ENCODE peak calls at places on chromosome 16, in six cellular contexts. U, S, N, Z, M and L are unnamed samples.

GRCh38 chr16:64892843-64893242 is 229.0 kb downstream of the CDH11 start:
- DNase-seq in M (no peak), Z (no peak), N (no peak), U (peak), S (no peak), L (no peak)

GRCh38 chr16:628321-629061 is 2.3 kb upstream of the WFIKKN1 start:
- DNase-seq in Z (no peak), M (no peak), N (no peak), U (no peak), S (no peak), L (no peak)

GRCh38 chr16:79601978-79602609 is 1.6 kb upstream of the MAF start:
- DNase-seq in Z (peak), M (peak), S (peak), N (peak), U (peak), L (peak)

GRCh38 chr16:50598256-50598894 is 50.2 kb downstream of the NKD1 start:
- DNase-seq in N (no peak), Z (no peak), U (no peak), M (no peak), S (no peak), L (no peak)

GRCh38 chr16:58465817-58466216 is 34.1 kb upstream of the NDRG4 start:
- DNase-seq in N (no peak), Z (no peak), M (no peak), S (no peak), U (no peak), L (no peak)

GRCh38 chr16:28513484-28514181 is 7.0 kb upstream of the IL27 start:
- DNase-seq in M (peak), N (no peak), Z (no peak), U (no peak), S (no peak), L (no peak)

GRCh38 chr16:3695610-3696369 is 21.5 kb downstream of the TRAP1 start:
- DNase-seq in Z (no peak), M (peak), U (no peak), N (no peak), S (no peak), L (peak)

GRCh38 chr16:76583995-76584394 is 306.8 kb downstream of the CNTNAP4 start:
- DNase-seq in Z (no peak), U (no peak), M (no peak), S (no peak), N (no peak), L (no peak)

GRCh38 chr16:15509051-15509592 is 74.7 kb downstream of the BMERB1 start:
- DNase-seq in Z (no peak), U (no peak), S (no peak), M (no peak), N (peak), L (no peak)

GRCh38 chr16:79146-80054 is 1.4 kb downstream of the MPG start:
- DNase-seq in M (no peak), N (no peak), U (peak), Z (no peak), S (no peak), L (peak)

GRCh38 chr16:70601576-70602575 is 44.5 kb upstream of the IL34 start:
- DNase-seq in N (no peak), Z (no peak), S (no peak), M (no peak), U (no peak), L (no peak)

GRCh38 chr16:22092143-22092933 is at the start of gene VWA3A:
- DNase-seq in S (no peak), M (no peak), N (no peak), U (peak), Z (no peak), L (no peak)

GRCh38 chr16:49452568-49452967 is 79.0 kb downstream of the C16orf78 start:
- DNase-seq in N (no peak), Z (no peak), M (no peak), S (no peak), U (no peak), L (no peak)

GRCh38 chr16:68779891-68780290 is 42.8 kb downstream of the CDH1 start:
- DNase-seq in Z (no peak), M (peak), N (no peak), U (no peak), S (no peak), L (no peak)

GRCh38 chr16:73735018-73735417 is 561.6 kb upstream of the PSMD7 start:
- DNase-seq in N (no peak), M (peak), Z (peak), S (no peak), U (no peak), L (no peak)

GRCh38 chr16:17434006-17434405 is 36.8 kb downstream of the XYLT1 start:
- DNase-seq in N (no peak), Z (no peak), S (no peak), U (no peak), M (no peak), L (no peak)

GRCh38 chr16:55499951-55500350 is 8.9 kb upstream of the LPCAT2 start:
- DNase-seq in M (no peak), Z (no peak), N (no peak), S (no peak), U (peak), L (peak)

GRCh38 chr16:20862162-20862960 is 37.8 kb downstream of the DCUN1D3 start:
- DNase-seq in Z (no peak), M (no peak), N (no peak), U (no peak), S (no peak), L (no peak)

GRCh38 chr16:66658143-66658859 is 38.2 kb downstream of the CMTM4 start:
- DNase-seq in U (no peak), S (no peak), Z (no peak), N (no peak), M (no peak), L (peak)

GRCh38 chr16:19008770-19009169 is 25.0 kb downstream of the TMC7 start:
- DNase-seq in M (peak), S (no peak), Z (no peak), U (no peak), N (no peak), L (peak)

GRCh38 chr16:20971420-20971819 is 70.8 kb downstream of the LYRM1 start:
- DNase-seq in U (no peak), M (no peak), N (no peak), S (no peak), Z (no peak), L (no peak)

GRCh38 chr16:27199747-27200146 is 3.6 kb upstream of the KDM8 start:
- DNase-seq in U (no peak), M (no peak), S (no peak), Z (peak), N (no peak), L (peak)

GRCh38 chr16:81315271-81316175 is 761 bp downstream of the GAN start:
- DNase-seq in Z (no peak), N (peak), U (peak), S (peak), M (peak), L (peak)

GRCh38 chr16:72168365-72168764 is 3.6 kb downstream of the PMFBP1 start:
- DNase-seq in U (no peak), N (no peak), S (no peak), Z (no peak), M (no peak), L (no peak)

GRCh38 chr16:54466233-54466632 is 179.6 kb upstream of the IRX3 start:
- DNase-seq in N (no peak), U (no peak), S (no peak), M (no peak), Z (no peak), L (no peak)

GRCh38 chr16:278863-279366 is 1.5 kb upstream of the ARHGDIG start:
- DNase-seq in N (no peak), S (no peak), M (peak), Z (peak), U (peak), L (peak)

GRCh38 chr16:52906271-52906670 is 146.4 kb downstream of the CHD9NB start:
- DNase-seq in U (no peak), N (no peak), M (no peak), S (no peak), Z (no peak), L (no peak)

GRCh38 chr16:27222499-27223225 is 19.3 kb downstream of the KDM8 start:
- DNase-seq in Z (no peak), M (no peak), U (no peak), S (no peak), N (no peak), L (no peak)

GRCh38 chr16:70380205-70380918 is 33.7 kb downstream of the DDX19A start:
- DNase-seq in U (peak), M (peak), Z (no peak), N (no peak), S (peak), L (peak)

GRCh38 chr16:4015275-4015990 is 100.8 kb downstream of the ADCY9 start:
- DNase-seq in N (no peak), Z (no peak), S (peak), M (peak), U (no peak), L (no peak)

GRCh38 chr16:75203667-75204409 is 3.1 kb downstream of the CTRB2 start:
- DNase-seq in Z (no peak), U (no peak), N (no peak), M (no peak), S (no peak), L (peak)

GRCh38 chr16:46586011-46586577 is 35.1 kb downstream of the SHCBP1 start:
- DNase-seq in Z (no peak), M (no peak), S (no peak), U (no peak), N (no peak), L (no peak)

GRCh38 chr16:80611930-80612327 is 71.1 kb downstream of the DYNLRB2 start:
- DNase-seq in Z (no peak), M (no peak), U (no peak), N (peak), S (no peak), L (no peak)

GRCh38 chr16:57305159-57305811 is 20.8 kb upstream of the PLLP start:
- DNase-seq in M (peak), U (no peak), Z (no peak), N (no peak), S (no peak), L (no peak)

GRCh38 chr16:9125658-9126492 is 34.4 kb downstream of the HAPSTR1 start:
- DNase-seq in N (no peak), S (no peak), Z (no peak), M (no peak), U (no peak), L (no peak)
- TF ChIP-seq MYC in N (no peak), S (no peak), Z (no peak), M (no peak), U (no peak), L (no peak)

DNA sequence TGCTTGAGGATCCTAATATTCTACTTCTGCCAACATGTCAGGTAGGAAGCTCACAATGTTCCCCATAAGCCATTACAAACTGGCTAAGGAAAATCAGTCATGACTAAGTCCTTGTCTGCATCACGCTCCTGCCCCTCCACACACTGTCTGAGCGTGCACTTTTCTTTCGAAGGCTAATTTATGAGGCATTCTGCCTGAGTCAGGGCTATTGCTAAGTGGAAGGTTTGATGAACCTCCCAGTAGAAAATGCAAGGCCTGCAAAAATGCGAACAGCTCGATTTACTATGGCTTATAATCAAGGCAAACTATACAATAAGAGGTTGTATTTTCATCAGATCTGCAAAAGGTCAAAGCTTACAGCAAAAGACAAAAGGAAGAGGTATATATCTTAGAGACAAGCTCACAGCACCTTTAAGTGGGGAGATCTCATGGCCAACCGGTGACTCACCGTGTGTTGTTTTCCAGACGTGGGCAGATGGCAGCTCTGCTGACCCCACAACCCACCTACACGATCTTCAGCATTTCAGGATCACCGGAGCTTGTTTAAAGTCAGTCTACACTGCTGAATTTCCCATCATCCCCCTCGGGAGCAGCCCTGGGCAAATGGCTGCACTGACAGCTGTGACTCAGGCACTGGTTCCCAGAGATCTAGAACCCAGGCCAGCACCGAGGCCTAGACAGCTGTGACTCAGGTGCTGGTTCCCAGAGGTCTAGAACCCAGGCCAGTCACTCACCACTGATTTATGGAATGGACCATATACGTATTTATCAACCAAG is 26.1 kb downstream of the MEAK7 start:
- DNase-seq in N (no peak), U (no peak), S (no peak), M (no peak), Z (no peak), L (peak)
- TF ChIP-seq MAX in N (no peak), U (no peak), S (no peak), M (no peak), Z (no peak), L (no peak)

DNA sequence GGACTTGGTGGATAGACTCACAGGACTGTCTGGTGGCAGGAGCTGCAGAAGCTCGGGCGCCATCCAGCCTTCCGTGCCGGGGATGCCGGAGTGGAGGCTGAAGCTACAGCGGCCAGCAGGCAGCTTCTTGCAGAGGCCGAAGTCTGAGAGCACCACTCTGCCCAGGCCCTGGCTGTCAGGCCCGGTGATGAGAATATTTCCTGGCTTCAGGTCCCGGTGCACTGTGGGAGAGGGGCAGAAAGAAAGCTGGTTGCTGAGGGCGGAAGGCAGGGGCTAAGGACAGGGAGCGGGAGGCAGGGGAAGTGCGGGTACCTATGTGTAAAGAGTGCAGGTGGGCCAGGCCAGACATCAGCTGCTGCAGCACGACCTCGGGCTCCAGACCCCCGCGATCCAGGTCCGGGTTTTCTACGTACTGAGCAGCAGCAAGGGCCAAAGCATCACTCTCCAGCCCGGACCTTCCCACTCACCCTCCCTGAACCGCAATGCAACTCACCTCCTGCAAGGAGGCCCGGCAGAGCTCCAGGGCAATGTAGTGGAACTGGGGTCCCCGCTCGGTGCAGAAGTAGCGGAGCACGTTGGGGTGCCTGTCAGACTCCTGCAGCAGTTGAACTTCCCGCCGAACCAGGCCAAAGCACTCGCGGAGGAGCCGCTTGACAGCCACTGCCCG is 16.2 kb downstream of the PLK1 start:
- DNase-seq in M (peak), S (no peak), Z (no peak), U (peak), N (no peak), L (no peak)
- H3K4me3 ChIP-seq in M (peak), S (no peak), Z (no peak), U (peak), N (no peak), L (no peak)

DNA sequence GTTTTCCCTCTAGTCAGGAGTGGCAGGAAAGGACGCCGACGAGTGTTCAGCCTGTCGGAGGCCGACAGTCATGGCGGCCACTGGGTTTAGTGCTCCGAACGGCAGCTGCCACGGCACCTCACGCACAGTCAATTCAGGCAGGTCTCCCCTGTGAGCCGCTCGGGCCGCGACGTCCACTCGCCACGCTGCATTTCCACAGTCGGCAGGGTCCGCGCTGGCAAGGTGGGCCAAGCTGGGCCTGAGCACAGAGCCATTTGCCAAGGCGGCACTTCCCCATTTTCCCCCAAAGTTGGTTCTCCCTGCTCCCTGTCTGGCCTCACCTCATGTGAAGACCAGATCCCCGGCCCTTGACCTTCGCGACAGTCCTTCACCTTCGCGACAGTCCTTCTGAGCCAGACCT is 81.9 kb downstream of the SOCS1 start:
- DNase-seq in Z (no peak), S (no peak), U (no peak), M (no peak), N (no peak), L (no peak)
- TF ChIP-seq MYC in Z (no peak), S (no peak), U (no peak), M (no peak), N (no peak), L (no peak)

GRCh38 chr16:86424968-86425367 is 85.4 kb upstream of the FOXF1 start:
- DNase-seq in U (no peak), M (no peak), Z (no peak), S (no peak), N (no peak), L (no peak)

GRCh38 chr16:86428729-86429472 is 81.4 kb upstream of the FOXF1 start:
- DNase-seq in M (no peak), N (peak), Z (no peak), U (no peak), S (no peak), L (peak)

GRCh38 chr16:86426243-86426642 is 84.1 kb upstream of the FOXF1 start:
- DNase-seq in M (no peak), N (no peak), U (no peak), S (no peak), Z (no peak), L (no peak)

GRCh38 chr16:86429663-86430062 is 80.7 kb upstream of the FOXF1 start:
- DNase-seq in S (no peak), N (no peak), M (no peak), U (no peak), Z (no peak), L (no peak)

DNA sequence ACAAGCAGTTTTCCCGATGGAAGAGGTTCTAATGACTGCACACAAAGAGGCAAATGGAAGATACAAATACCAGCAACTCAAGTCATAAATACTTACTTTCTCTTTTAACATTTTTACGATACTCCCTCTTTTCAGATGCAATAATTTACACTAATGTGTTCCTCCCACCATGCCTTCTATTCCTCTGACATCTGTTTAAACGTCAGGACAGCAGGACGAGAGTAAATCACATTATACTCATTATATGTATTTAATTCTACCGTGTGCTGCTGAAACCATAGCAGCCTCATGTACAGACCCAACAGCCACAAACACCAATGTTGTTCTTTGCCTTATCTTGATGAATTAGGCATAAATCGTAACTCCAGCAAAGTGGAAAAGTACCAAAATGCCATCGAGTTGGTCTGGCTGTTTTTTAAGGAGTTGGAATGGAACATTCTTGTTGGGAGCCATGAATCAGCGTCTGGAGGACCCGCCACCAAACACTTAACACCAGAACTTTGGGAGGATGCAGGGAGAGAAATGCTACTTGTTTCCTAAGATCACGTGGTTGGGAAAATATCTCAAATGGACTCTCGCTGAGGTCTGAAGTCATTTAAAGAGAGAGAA is 82.9 kb upstream of the FOXF1 start:
- DNase-seq in S (no peak), N (no peak), Z (no peak), U (no peak), M (no peak), L (no peak)
- TF ChIP-seq MAX in S (no peak), N (no peak), Z (no peak), U (no peak), M (no peak), L (no peak)

DNA sequence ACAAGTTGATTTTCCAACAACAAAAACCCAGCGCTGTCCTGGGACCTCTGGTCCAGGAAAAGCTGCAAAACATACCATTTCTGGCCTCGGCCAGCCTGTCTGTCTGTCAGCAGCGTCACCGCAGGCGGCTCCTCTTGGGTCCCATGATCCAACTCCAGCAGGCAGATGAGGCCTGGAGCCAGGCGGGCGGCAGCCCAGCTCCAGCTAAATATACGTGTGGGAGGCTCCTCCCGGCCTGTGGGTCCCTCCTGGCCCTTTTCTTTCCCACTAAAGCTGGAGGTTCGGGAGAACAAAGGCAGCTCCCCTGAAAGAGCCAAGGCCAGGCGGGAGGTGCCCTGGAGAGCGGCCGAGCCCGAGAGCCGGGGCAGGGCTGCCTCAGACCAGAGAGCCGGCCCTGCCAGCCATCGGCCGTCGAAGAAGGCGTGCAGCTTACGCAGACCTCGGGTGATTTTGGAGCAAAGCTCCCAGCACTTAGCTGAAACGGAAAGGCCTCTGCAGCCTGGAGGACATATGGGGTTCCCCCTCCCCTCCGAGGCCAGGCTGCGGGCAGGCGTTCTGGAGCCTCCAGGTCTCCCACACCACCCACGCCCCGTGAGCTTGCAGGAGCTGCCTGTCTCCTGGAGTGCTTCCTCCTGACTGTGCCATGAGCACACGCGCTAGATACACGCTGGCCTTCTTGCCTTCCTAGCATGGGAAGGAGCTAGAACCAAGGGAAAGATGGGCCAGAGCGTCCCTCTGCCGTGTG is 19.9 kb upstream of the JPH3 start:
- DNase-seq in Z (no peak), U (no peak), S (no peak), M (no peak), N (no peak), L (peak)
- H3K4me3 ChIP-seq in Z (no peak), U (no peak), S (peak), M (no peak), N (no peak), L (no peak)

GRCh38 chr16:12225816-12226480 is 249.4 kb downstream of the SNX29 start:
- DNase-seq in S (no peak), M (no peak), Z (no peak), N (no peak), U (no peak), L (no peak)
- TF ChIP-seq MYC in S (no peak), M (no peak), Z (no peak), N (no peak), U (no peak), L (no peak)